ENCODE peak calls at places on chromosomes 4 and X, in nine cellular contexts. I is astrocyte of the cerebellum; S is CD8-positive, alpha-beta T cell; Z is astrocyte; D is AG10803; N is cardiac fibroblast; H is BJ; W is activated CD8-positive, alpha-beta T cell treated with anti-CD3 and anti-CD28 coated beads for 36 hours; O is CD4-positive, alpha-beta T cell. G is an unnamed sample.

GRCh38 chr4:187415227-187415626 is 580.3 kb upstream of the ZFP42 start:
- DNase-seq in I (no peak), S (no peak), Z (no peak), D (no peak), N (no peak), H (no peak), W (no peak), O (no peak), G (no peak)

GRCh38 chrX:134423606-134424005 is 36.4 kb upstream of the HPRT1 start:
- DNase-seq in I (no peak), S (no peak), Z (peak), D (peak), N (peak), H (no peak), W (no peak), O (no peak), G (no peak)

GRCh38 chr4:10926025-10926424 is 241.5 kb upstream of the CLNK start:
- DNase-seq in I (peak), S (no peak), Z (peak), D (peak), N (no peak), H (no peak), W (no peak), O (no peak), G (no peak)

GRCh38 chr4:117479673-117480072 is 394.3 kb upstream of the TRAM1L1 start:
- DNase-seq in I (no peak), S (no peak), Z (no peak), D (no peak), N (no peak), H (no peak), W (peak), O (no peak), G (no peak)

GRCh38 chrX:118973389-118974087 is 880 bp upstream of the LONRF3 start:
- DNase-seq in I (no peak), S (no peak), Z (no peak), D (no peak), N (no peak), H (no peak), W (no peak), O (no peak), G (no peak)

GRCh38 chr4:41644288-41644914 is 104.1 kb downstream of the PHOX2B start:
- DNase-seq in I (peak), S (no peak), Z (peak), D (peak), N (peak), H (no peak), W (peak), O (no peak), G (peak)

GRCh38 chr4:612052-612748 is 13.2 kb upstream of the PDE6B start:
- DNase-seq in I (no peak), S (no peak), Z (no peak), D (no peak), N (no peak), H (no peak), W (no peak), O (no peak), G (no peak)

GRCh38 chr4:154528866-154529265 is 21.3 kb downstream of the PLRG1 start:
- DNase-seq in I (no peak), S (no peak), Z (no peak), D (no peak), N (peak), H (no peak), W (no peak), O (no peak), G (no peak)

GRCh38 chr4:6172093-6172926 is 28.0 kb downstream of the JAKMIP1 start:
- DNase-seq in I (no peak), S (no peak), Z (no peak), D (no peak), N (no peak), H (no peak), W (no peak), O (no peak), G (no peak)

GRCh38 chrX:49316085-49316484 is 5.8 kb upstream of the GAGE12J start:
- DNase-seq in I (no peak), S (no peak), Z (no peak), D (no peak), N (no peak), H (no peak), W (no peak), O (no peak), G (no peak)

GRCh38 chrX:1239681-1240142 is 27.3 kb upstream of the CRLF2 start:
- DNase-seq in I (no peak), S (no peak), Z (no peak), D (no peak), N (no peak), H (no peak), W (peak), O (no peak), G (no peak)

GRCh38 chr4:98199247-98199646 is 56.0 kb upstream of the STPG2 start:
- DNase-seq in I (no peak), S (no peak), Z (no peak), D (peak), N (no peak), H (no peak), W (no peak), O (no peak), G (no peak)
- TF ChIP-seq CTCF in I (peak), S (no peak), Z (no peak), D (peak), N (no peak), H (no peak), W (no peak), O (no peak), G (no peak)

GRCh38 chrX:73847991-73848390 is 285.0 kb downstream of the CHIC1 start:
- DNase-seq in I (no peak), S (no peak), Z (no peak), D (no peak), N (no peak), H (no peak), W (no peak), O (no peak), G (no peak)
- TF ChIP-seq CTCF in I (no peak), S (no peak), Z (no peak), D (no peak), N (no peak), H (no peak), W (no peak), O (no peak), G (peak)

DNA sequence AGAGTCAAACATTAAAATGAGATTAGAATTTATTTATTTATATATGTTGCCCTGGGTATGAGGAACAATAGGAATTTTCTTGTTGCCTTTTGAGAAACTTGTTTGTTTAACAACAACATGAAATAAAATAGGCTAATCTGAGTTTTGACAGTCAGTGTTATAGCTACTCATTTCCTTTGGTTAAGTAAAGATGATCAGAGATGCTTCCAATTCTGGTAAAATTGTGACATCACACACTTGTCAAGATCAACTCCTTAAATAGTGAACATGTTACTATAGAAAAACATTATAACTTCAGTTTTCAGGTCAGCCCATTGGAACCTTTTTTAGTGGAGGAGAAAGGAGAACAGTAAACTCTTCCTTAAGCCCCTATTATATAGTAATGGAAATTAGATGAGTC is 136.1 kb downstream of the STIM2 start:
- DNase-seq in I (no peak), S (no peak), Z (no peak), D (no peak), N (no peak), H (no peak), W (no peak), O (no peak), G (no peak)
- TF ChIP-seq CTCF in I (no peak), S (no peak), Z (no peak), D (no peak), N (no peak), H (no peak), W (no peak), O (no peak), G (no peak)

GRCh38 chr4:174120446-174121142 is 162.9 kb downstream of the FBXO8 start:
- DNase-seq in I (peak), S (no peak), Z (peak), D (peak), N (peak), H (peak), W (peak), O (no peak), G (no peak)
- TF ChIP-seq CTCF in I (peak), S (peak), Z (peak), D (peak), N (peak), H (peak), W (no peak), O (no peak), G (peak)

GRCh38 chrX:150530821-150531220 is 37.6 kb upstream of the MTM1 start:
- DNase-seq in I (no peak), S (no peak), Z (no peak), D (no peak), N (no peak), H (no peak), W (no peak), O (no peak), G (no peak)

GRCh38 chrX:150531467-150531866 is 37.0 kb upstream of the MTM1 start:
- DNase-seq in I (no peak), S (no peak), Z (no peak), D (no peak), N (no peak), H (no peak), W (no peak), O (no peak), G (no peak)

GRCh38 chrX:150540965-150541364 is 27.5 kb upstream of the MTM1 start:
- DNase-seq in I (no peak), S (no peak), Z (no peak), D (no peak), N (no peak), H (no peak), W (no peak), O (no peak), G (no peak)

GRCh38 chrX:150533863-150534262 is 34.6 kb upstream of the MTM1 start:
- DNase-seq in I (no peak), S (no peak), Z (no peak), D (no peak), N (no peak), H (no peak), W (no peak), O (no peak), G (no peak)

DNA sequence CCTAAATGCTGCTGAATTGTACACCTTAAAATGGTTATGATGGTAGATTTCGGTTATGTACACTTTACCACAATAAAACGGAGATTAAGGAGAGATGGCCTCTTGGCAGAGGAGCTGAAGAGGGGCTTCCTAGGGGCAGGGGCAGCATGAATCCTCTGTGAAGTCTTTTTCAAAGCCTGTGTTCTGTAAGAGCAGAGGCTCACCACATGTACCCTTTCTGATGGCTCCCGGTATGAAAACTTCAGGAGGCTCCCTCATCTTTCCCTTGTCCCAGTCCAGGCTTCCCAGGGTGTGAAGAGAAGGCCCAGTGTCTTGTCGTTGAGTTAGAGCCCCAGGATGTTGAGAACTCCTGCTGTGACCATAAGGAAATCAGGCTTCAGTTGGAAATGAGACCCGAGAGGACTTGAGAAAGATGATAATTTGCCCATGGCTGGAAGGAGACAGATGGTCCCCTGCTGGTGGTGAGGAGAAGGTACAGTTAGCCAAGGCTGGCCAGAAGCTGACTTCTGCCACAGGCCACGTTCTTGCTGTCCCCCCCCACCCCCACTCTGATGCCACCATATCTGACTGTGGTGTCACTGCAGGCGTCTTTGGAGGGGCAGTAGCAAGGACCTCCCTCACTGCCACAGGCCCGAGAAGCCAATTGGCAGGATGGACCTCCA is 31.8 kb upstream of the MTM1 start:
- DNase-seq in I (no peak), S (no peak), Z (no peak), D (no peak), N (no peak), H (no peak), W (no peak), O (no peak), G (no peak)
- TF ChIP-seq CTCF in I (no peak), S (no peak), Z (no peak), D (no peak), N (peak), H (peak), W (no peak), O (no peak), G (no peak)

GRCh38 chr4:25792843-25793242 is 69.9 kb downstream of the SEL1L3 start:
- DNase-seq in I (no peak), S (no peak), Z (no peak), D (no peak), N (no peak), H (no peak), W (no peak), O (no peak), G (no peak)

GRCh38 chr4:25795091-25795490 is 67.7 kb downstream of the SEL1L3 start:
- DNase-seq in I (no peak), S (no peak), Z (no peak), D (no peak), N (no peak), H (no peak), W (no peak), O (no peak), G (no peak)

GRCh38 chr4:25790024-25790423 is 72.8 kb downstream of the SEL1L3 start:
- DNase-seq in I (no peak), S (no peak), Z (no peak), D (no peak), N (no peak), H (no peak), W (no peak), O (no peak), G (no peak)

GRCh38 chr4:25788839-25789238 is 73.9 kb downstream of the SEL1L3 start:
- DNase-seq in I (no peak), S (no peak), Z (no peak), D (no peak), N (no peak), H (no peak), W (no peak), O (no peak), G (no peak)

GRCh38 chr4:25792200-25792791 is 70.5 kb downstream of the SEL1L3 start:
- DNase-seq in I (no peak), S (no peak), Z (no peak), D (no peak), N (no peak), H (no peak), W (peak), O (no peak), G (no peak)
- TF ChIP-seq CTCF in I (peak), S (no peak), Z (peak), D (peak), N (peak), H (peak), W (peak), O (no peak), G (peak)

GRCh38 chr4:88709989-88710388 is 12.4 kb upstream of the NAP1L5 start:
- DNase-seq in I (no peak), S (no peak), Z (no peak), D (no peak), N (no peak), H (no peak), W (no peak), O (no peak), G (no peak)

GRCh38 chr4:88705223-88705622 is 7.6 kb upstream of the NAP1L5 start:
- DNase-seq in I (no peak), S (no peak), Z (no peak), D (no peak), N (no peak), H (no peak), W (no peak), O (no peak), G (no peak)

GRCh38 chr4:88702780-88703179 is 5.2 kb upstream of the NAP1L5 start:
- DNase-seq in I (no peak), S (no peak), Z (no peak), D (no peak), N (no peak), H (no peak), W (no peak), O (no peak), G (no peak)

GRCh38 chr4:88705805-88706518 is 8.3 kb upstream of the NAP1L5 start:
- DNase-seq in I (no peak), S (no peak), Z (peak), D (peak), N (peak), H (no peak), W (no peak), O (no peak), G (no peak)

DNA sequence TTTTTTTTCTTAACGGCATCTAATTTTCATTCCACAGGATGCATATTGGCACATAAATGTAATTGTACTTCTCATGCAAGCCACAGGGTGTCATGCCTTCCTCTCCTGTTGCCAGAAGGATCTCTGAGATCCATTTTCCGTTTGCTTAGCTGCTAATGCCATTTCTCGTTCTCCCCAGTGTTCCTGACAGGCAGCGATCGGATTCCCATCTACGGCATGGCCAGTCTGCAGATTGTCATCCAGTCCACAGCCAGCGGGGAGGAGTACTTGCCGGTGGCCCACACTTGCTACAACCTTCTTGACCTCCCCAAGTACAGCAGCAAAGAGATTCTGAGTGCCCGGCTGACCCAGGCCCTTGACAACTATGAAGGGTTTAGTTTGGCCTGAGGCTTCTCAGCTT is 8.9 kb upstream of the NAP1L5 start:
- DNase-seq in I (peak), S (no peak), Z (peak), D (peak), N (peak), H (no peak), W (no peak), O (no peak), G (no peak)
- TF ChIP-seq CTCF in I (peak), S (no peak), Z (peak), D (peak), N (peak), H (peak), W (no peak), O (no peak), G (peak)

DNA sequence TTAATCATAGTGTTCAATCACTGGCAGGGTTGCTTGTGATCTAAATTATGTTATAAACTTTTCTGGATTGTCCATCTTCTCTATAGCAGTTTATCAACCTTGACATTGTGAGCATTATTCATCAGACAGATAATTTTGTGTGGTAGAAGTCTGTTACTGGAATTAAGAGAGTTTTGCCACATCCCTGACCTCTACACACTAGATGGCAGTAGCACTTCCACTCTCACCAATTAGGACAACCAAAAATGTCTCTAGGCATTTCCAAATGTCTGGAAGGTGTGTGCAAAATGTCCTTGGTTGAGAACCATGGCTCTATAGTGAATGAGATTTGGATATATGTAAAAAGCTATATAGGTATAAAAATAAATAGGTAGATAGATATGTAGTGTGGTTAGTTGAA is 324.1 kb upstream of the FAM47C start:
- DNase-seq in I (no peak), S (no peak), Z (no peak), D (no peak), N (no peak), H (no peak), W (no peak), O (no peak), G (no peak)
- TF ChIP-seq CTCF in I (no peak), S (no peak), Z (no peak), D (no peak), N (no peak), H (no peak), W (no peak), O (no peak), G (peak)

DNA sequence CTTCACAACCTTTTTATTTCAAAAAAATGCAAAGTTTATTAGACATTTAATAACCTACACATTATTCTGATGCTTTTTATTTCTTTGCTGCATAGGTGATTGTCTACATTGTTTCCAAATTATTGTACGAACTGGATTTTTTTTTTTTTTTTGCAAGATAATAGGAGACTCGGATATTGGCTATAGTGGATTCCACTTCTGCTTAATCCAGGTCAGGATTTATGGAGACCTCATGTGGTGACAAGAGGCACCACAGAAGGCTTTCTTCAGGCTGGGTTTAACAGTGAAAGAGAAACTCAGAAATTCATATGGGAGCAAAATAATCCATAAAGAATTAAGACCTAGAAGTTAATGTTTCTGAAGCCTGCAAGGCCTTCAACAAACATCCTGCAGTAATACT is 2.4 kb upstream of the SLIT2 start:
- DNase-seq in I (no peak), S (no peak), Z (peak), D (peak), N (peak), H (no peak), W (no peak), O (no peak), G (no peak)
- TF ChIP-seq CTCF in I (peak), S (no peak), Z (peak), D (peak), N (peak), H (peak), W (no peak), O (no peak), G (peak)

GRCh38 chrX:56746996-56747395 is 18.0 kb downstream of the NBDY start:
- DNase-seq in I (no peak), S (no peak), Z (no peak), D (no peak), N (no peak), H (no peak), W (no peak), O (no peak), G (no peak)

DNA sequence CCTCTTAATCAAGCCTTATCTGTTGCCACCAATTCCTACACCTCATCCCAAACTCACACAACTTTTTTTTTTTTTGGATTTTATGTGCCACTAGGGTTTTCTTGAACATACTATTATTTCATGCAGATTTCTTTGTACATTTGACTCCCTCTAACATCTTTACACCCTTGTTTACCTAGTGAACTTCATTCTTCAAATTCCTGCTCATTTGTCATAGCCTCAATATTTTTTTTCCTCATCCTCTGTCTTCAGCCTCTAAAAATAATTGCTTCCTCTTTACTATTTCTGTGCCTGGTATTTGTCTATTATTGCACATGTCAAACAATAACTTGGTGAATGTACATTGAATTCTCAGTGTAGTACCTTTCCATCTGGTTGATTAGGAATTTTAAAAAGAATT is 22.0 kb downstream of the NBDY start:
- DNase-seq in I (no peak), S (no peak), Z (no peak), D (peak), N (no peak), H (no peak), W (no peak), O (no peak), G (no peak)
- TF ChIP-seq CTCF in I (no peak), S (no peak), Z (no peak), D (no peak), N (no peak), H (no peak), W (no peak), O (no peak), G (no peak)